ENCODE peak calls at places on chromosomes 5 and 9, in six cellular contexts. P is spleen; B is PC-3; Y is Jurkat, Clone E6-1; U is AG04450; X is skeletal muscle cell. I is an unnamed sample.
A peak's percentile ranks its signal among the peaks of the same experiment; 100 is the strongest.

GRCh38 chr9:36170531-36170930 is 1.3 kb downstream of the CCIN start:
- DNase-seq in U (no peak), X (no peak), B (no peak), P (no peak), Y (no peak), I (no peak)

GRCh38 chr5:38601133-38601842 is 44.8 kb upstream of the LIFR start:
- DNase-seq in Y (no peak), X (no peak), U (no peak), P (no peak), B (no peak), I (no peak)

GRCh38 chr5:34749431-34749872 is 89.5 kb upstream of the TTC23L start:
- DNase-seq in P (no peak), U (peak; percentile 63), B (no peak), Y (no peak), X (peak; percentile 92), I (no peak)

GRCh38 chr5:56175028-56175427 is 58.1 kb downstream of the ANKRD55 start:
- DNase-seq in P (no peak), X (no peak), U (no peak), B (no peak), Y (no peak), I (no peak)

GRCh38 chr5:39093351-39093749 is 19.2 kb upstream of the RICTOR start:
- DNase-seq in P (no peak), B (peak; percentile 73), U (no peak), X (no peak), Y (no peak), I (no peak)

GRCh38 chr5:173538654-173539053 is 77.8 kb downstream of the BOD1 start:
- DNase-seq in X (no peak), Y (peak; percentile 78), U (no peak), B (no peak), P (no peak), I (no peak)

GRCh38 chr5:418681-419121 is 24.3 kb upstream of the EXOC3 start:
- DNase-seq in B (no peak), X (peak; percentile 69), Y (no peak), U (no peak), P (no peak), I (no peak)

GRCh38 chr5:133365738-133366137 is 246.6 kb downstream of the FSTL4 start:
- DNase-seq in X (no peak), B (no peak), P (no peak), Y (no peak), U (no peak), I (no peak)

GRCh38 chr5:3155717-3156116 is 404.2 kb upstream of the IRX2 start:
- DNase-seq in B (no peak), Y (no peak), X (no peak), P (no peak), U (no peak), I (no peak)

GRCh38 chr5:66830636-66831035 is 234.4 kb downstream of the MAST4 start:
- DNase-seq in U (no peak), B (peak; percentile 1), P (no peak), Y (no peak), X (no peak), I (no peak)

GRCh38 chr5:150162142-150162513 is 4.5 kb upstream of the CDX1 start:
- DNase-seq in Y (no peak), X (no peak), U (no peak), B (no peak), P (no peak), I (no peak)

GRCh38 chr9:91162784-91163440 is 198.8 kb downstream of the AUH start:
- DNase-seq in U (no peak), P (peak; percentile 93), B (peak; percentile 27), Y (peak; percentile 73), X (no peak), I (peak; percentile 76)

GRCh38 chr9:127585161-127585750 is 26.8 kb upstream of the STXBP1 start:
- DNase-seq in P (no peak), U (no peak), Y (no peak), B (no peak), X (no peak), I (no peak)

GRCh38 chr5:139156814-139157213 is 41.4 kb downstream of the SIL1 start:
- DNase-seq in B (no peak), X (no peak), Y (no peak), U (no peak), P (no peak), I (no peak)

GRCh38 chr5:88555658-88556057 is 287.0 kb upstream of the TMEM161B start:
- DNase-seq in P (no peak), X (no peak), U (no peak), B (no peak), Y (peak; percentile 9), I (peak; percentile 5)

GRCh38 chr5:123805300-123805699 is 293.3 kb downstream of the CSNK1G3 start:
- DNase-seq in U (no peak), Y (no peak), B (no peak), X (no peak), P (no peak), I (no peak)

GRCh38 chr9:119027901-119028699 is 341.1 kb downstream of the BRINP1 start:
- DNase-seq in U (no peak), X (no peak), B (no peak), P (no peak), Y (no peak), I (peak; percentile 10)

GRCh38 chr5:117681431-117681830 is 1106.8 kb upstream of the SEMA6A start:
- DNase-seq in X (no peak), B (no peak), Y (no peak), P (no peak), U (no peak), I (no peak)

GRCh38 chr5:138793481-138794010 is 40.3 kb downstream of the CTNNA1 start:
- DNase-seq in P (no peak), X (no peak), Y (no peak), U (no peak), B (no peak), I (no peak)